ENCODE peak calls at places on chromosome 11, in five cellular contexts. W, Q, M, S and J are unnamed samples.

GRCh38 chr11:12673924-12674570 is at the start of gene TEAD1:
- DNase-seq in Q (peak; percentile 58), W (peak; percentile 97), M (peak; percentile 95), S (peak; percentile 92), J (no peak)

GRCh38 chr11:75810637-75811383 is 4.2 kb upstream of the UVRAG start:
- DNase-seq in W (peak; percentile 18), S (no peak), M (no peak), Q (no peak), J (no peak)

GRCh38 chr11:47672283-47672730 is 29.9 kb upstream of the MTCH2 start:
- DNase-seq in M (no peak), W (no peak), S (no peak), Q (no peak), J (no peak)

GRCh38 chr11:13462311-13462927 is 603 bp downstream of the BTBD10 start:
- DNase-seq in W (peak; percentile 81), M (peak; percentile 54), Q (peak; percentile 84), S (peak; percentile 16), J (no peak)

GRCh38 chr11:65316979-65317786 is 2.5 kb downstream of the CDC42EP2 start:
- DNase-seq in M (peak; percentile 87), S (peak; percentile 49), W (no peak), Q (no peak), J (no peak)

GRCh38 chr11:72278911-72279310 is 34.9 kb upstream of the PHOX2A start:
- DNase-seq in M (no peak), S (no peak), Q (no peak), W (no peak), J (no peak)

GRCh38 chr11:128884703-128885338 is 6.3 kb upstream of the KCNJ5 start:
- DNase-seq in M (peak; percentile 43), Q (peak; percentile 42), W (peak; percentile 78), S (peak; percentile 45), J (no peak)

GRCh38 chr11:59197990-59198389 is 14.7 kb downstream of the MPEG1 start:
- DNase-seq in W (no peak), S (no peak), M (peak; percentile 50), Q (no peak), J (no peak)

GRCh38 chr11:47980907-47981621 is 705 bp downstream of the PTPRJ start:
- DNase-seq in Q (peak; percentile 60), S (no peak), W (no peak), M (no peak), J (no peak)

GRCh38 chr11:118799372-118799771 is 8.4 kb upstream of the DDX6 start:
- DNase-seq in M (no peak), Q (no peak), S (no peak), W (no peak), J (no peak)

GRCh38 chr11:126362879-126363655 is 7.6 kb downstream of the ST3GAL4 start:
- DNase-seq in Q (no peak), M (no peak), W (no peak), S (no peak), J (no peak)

GRCh38 chr11:76424379-76424778 is 20.4 kb upstream of the EMSY start:
- DNase-seq in M (no peak), S (no peak), Q (no peak), W (no peak), J (no peak)

GRCh38 chr11:128905345-128906184 is 14.4 kb downstream of the KCNJ5 start:
- DNase-seq in S (no peak), Q (no peak), M (no peak), W (peak; percentile 80), J (no peak)

GRCh38 chr11:44846852-44847251 is 103.8 kb downstream of the TP53I11 start:
- DNase-seq in S (no peak), M (no peak), Q (no peak), W (no peak), J (no peak)

GRCh38 chr11:4960877-4961276 is 5.4 kb upstream of the OR51A2 start:
- DNase-seq in W (no peak), Q (no peak), S (no peak), M (no peak), J (no peak)

GRCh38 chr11:113242767-113243397 is 71.5 kb upstream of the TTC12 start:
- DNase-seq in Q (no peak), M (peak; percentile 26), W (no peak), S (no peak), J (no peak)

GRCh38 chr11:118318112-118319030 is 13.8 kb downstream of the CD3E start:
- DNase-seq in S (no peak), M (no peak), Q (no peak), W (peak; percentile 13), J (no peak)

GRCh38 chr11:47523491-47524199 is 29.3 kb downstream of the CELF1 start:
- DNase-seq in W (no peak), M (peak; percentile 78), Q (no peak), S (peak; percentile 68), J (no peak)

GRCh38 chr11:120908521-120909181 is 115.3 kb upstream of the TBCEL start:
- DNase-seq in W (no peak), S (no peak), Q (no peak), M (no peak), J (no peak)

GRCh38 chr11:118437736-118438125 is 1.4 kb downstream of the KMT2A start:
- DNase-seq in S (no peak), Q (peak; percentile 35), M (peak; percentile 17), W (no peak), J (no peak)

GRCh38 chr11:1116104-1116503 is 41.4 kb downstream of the MUC2 start:
- DNase-seq in M (no peak), W (no peak), Q (no peak), S (no peak), J (no peak)

GRCh38 chr11:13972033-13972910 is 9.7 kb downstream of the SPON1 start:
- DNase-seq in Q (no peak), M (no peak), S (no peak), W (no peak), J (no peak)

GRCh38 chr11:50080256-50080655 is 47.6 kb downstream of the OR4C45 start:
- DNase-seq in W (no peak), M (no peak), Q (no peak), S (no peak), J (no peak)

GRCh38 chr11:84686726-84687125 is 940.4 kb downstream of the DLG2 start:
- DNase-seq in W (no peak), S (no peak), Q (no peak), M (no peak), J (no peak)

DNA sequence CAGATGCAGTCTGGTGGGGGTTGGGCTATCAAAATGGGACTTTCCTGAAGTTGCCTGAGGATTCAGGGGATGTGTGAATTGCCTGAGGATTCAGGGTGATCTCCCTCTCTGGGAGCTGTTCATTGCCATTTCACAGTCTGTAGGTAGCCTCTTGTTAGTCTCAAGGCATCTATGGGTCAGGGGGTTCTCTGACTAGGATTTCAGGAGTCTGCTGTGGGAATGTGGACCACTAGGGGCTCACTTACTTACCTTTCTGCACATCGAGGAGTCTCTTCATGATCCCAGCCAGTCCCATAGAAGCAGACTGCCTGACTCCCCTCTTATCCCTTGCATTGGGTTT is 54.0 kb downstream of the KCNQ1OT1 start:
- DNase-seq in S (no peak), W (no peak), Q (no peak), M (no peak), J (no peak)
- H3K9me3 ChIP-seq in S (peaks cover 4% of the 10 kb centered on the region), W (peaks cover 90% of the 10 kb centered on the region), Q (peaks cover 6% of the 10 kb centered on the region), M (no peaks in the 10 kb centered on the region), J (peaks cover 59% of the 10 kb centered on the region)

GRCh38 chr11:45870706-45871105 is 14.7 kb upstream of the MAPK8IP1 start:
- DNase-seq in Q (no peak), W (no peak), S (no peak), M (no peak), J (no peak)
- H3K36me3 ChIP-seq in Q (no peaks in the 10 kb centered on the region), W (peaks cover 5% of the 10 kb centered on the region), S (no peaks in the 10 kb centered on the region), M (no peaks in the 10 kb centered on the region), J (peaks cover 23% of the 10 kb centered on the region)

GRCh38 chr11:64100345-64100744 is 64.6 kb downstream of the FLRT1 start:
- DNase-seq in M (no peak), Q (peak; percentile 18), S (no peak), W (no peak), J (no peak)
- TF ChIP-seq CTCF in M (no peak), Q (no peak), S (no peak), W (peak; percentile 47), J (no peak)

GRCh38 chr11:2621919-2622318 is 77.9 kb downstream of the KCNQ1OT1 start:
- DNase-seq in S (no peak), M (no peak), Q (no peak), W (no peak), J (no peak)
- H3K9me3 ChIP-seq in S (no peaks in the 10 kb centered on the region), M (no peaks in the 10 kb centered on the region), Q (no peaks in the 10 kb centered on the region), W (peaks cover 4% of the 10 kb centered on the region), J (no peaks in the 10 kb centered on the region)

DNA sequence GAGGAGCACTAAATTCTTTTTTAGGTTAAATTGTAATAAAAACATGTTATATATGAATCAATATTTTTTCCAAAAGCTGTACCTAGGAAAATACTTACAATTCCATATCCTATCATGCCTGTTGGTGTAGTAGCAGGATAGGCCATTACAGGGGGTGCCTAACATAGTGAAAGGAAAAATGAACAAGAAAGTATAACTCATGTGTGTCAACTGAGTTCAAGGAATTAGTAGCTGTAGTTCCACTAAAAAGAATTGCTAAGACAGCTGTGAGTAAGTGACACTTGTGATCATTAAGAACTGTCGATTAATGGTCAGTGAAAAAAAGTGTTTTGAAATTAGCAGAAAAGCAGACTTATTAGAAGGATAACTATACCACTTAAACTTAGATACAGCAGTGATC is 92.4 kb downstream of the PICALM start:
- DNase-seq in S (no peak), W (no peak), Q (no peak), M (no peak), J (no peak)
- H3K36me3 ChIP-seq in S (peaks cover 2% of the 10 kb centered on the region), W (peaks cover 6% of the 10 kb centered on the region), Q (no peaks in the 10 kb centered on the region), M (no peaks in the 10 kb centered on the region), J (no peaks in the 10 kb centered on the region)

DNA sequence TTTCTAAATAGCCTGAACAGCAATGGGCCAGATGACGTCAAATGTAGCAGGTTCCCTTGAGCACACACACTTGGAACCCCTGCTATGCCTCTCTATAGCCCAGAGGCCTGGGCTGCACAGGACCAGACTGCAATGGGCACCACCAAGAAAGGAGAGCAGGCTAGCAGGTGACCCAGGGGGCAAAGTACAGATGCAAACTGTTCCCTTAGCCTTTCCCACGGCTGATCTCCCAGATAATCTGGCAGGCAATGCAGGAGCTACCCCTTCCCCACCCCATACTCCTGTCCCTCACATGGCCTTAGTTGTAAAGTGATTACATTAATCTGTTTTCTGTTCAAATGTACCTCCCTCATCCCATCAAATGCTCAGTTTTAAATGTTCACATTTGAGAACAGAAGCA is 41.3 kb downstream of the SMCO4 start:
- DNase-seq in W (no peak), Q (no peak), M (no peak), S (no peak), J (no peak)
- TF ChIP-seq CTCF in W (no peak), Q (no peak), M (no peak), S (no peak), J (no peak)

GRCh38 chr11:55726715-55727324 is 46.4 kb upstream of the OR5D13 start:
- DNase-seq in M (no peak), Q (no peak), S (no peak), W (no peak), J (no peak)
- H3K9me3 ChIP-seq in M (no peaks in the 10 kb centered on the region), Q (no peaks in the 10 kb centered on the region), S (no peaks in the 10 kb centered on the region), W (no peaks in the 10 kb centered on the region), J (peaks cover 10% of the 10 kb centered on the region)